ENCODE peak calls at places on chromosomes 11 and 22, in nine cellular contexts. P, C, H, S, V, W, T, U and J are unnamed samples.

GRCh38 chr11:47992959-47993820 is 12.8 kb downstream of the PTPRJ start:
- DNase-seq in V (no peak), P (no peak), U (no peak), S (no peak), T (peak), H (no peak), C (no peak), W (no peak), J (no peak)

GRCh38 chr22:21624120-21624879 is 5.5 kb downstream of the YDJC start:
- DNase-seq in V (peak), T (peak), H (peak), C (no peak), S (peak), W (no peak), P (no peak), U (no peak), J (peak)

GRCh38 chr22:26321469-26321913 is 107.6 kb upstream of the ASPHD2 start:
- DNase-seq in S (no peak), C (peak), W (peak), U (no peak), T (peak), H (no peak), P (peak), V (no peak), J (no peak)

GRCh38 chr11:61695917-61696316 is 15.7 kb downstream of the DAGLA start:
- DNase-seq in P (peak), V (peak), U (peak), C (no peak), T (peak), W (peak), S (peak), H (peak), J (no peak)

GRCh38 chr22:44807915-44808690 is 55.7 kb downstream of the ARHGAP8 start:
- DNase-seq in U (no peak), H (no peak), V (no peak), P (no peak), W (no peak), T (no peak), S (peak), C (no peak), J (peak)

GRCh38 chr11:93489841-93490240 is 53.4 kb downstream of the SMCO4 start:
- DNase-seq in T (no peak), H (no peak), U (no peak), P (no peak), V (no peak), S (no peak), W (no peak), C (no peak), J (no peak)

GRCh38 chr11:23749762-23750430 is 747.0 kb upstream of the LUZP2 start:
- DNase-seq in T (no peak), V (no peak), H (no peak), P (no peak), W (no peak), S (no peak), C (no peak), U (no peak), J (no peak)

GRCh38 chr11:14249121-14249963 is 109.6 kb downstream of the RRAS2 start:
- DNase-seq in U (peak), P (peak), W (peak), V (peak), S (peak), H (peak), T (peak), C (peak), J (peak)

GRCh38 chr11:95556342-95557151 is 233.0 kb downstream of the FAM76B start:
- DNase-seq in W (peak), T (peak), V (peak), C (peak), P (no peak), S (peak), H (no peak), U (no peak), J (no peak)

GRCh38 chr22:42270512-42271190 is at the start of gene TCF20:
- DNase-seq in C (peak), T (peak), U (peak), H (peak), S (peak), P (peak), V (peak), W (no peak), J (peak)

GRCh38 chr11:69060005-69060404 is 11.3 kb downstream of the TPCN2 start:
- DNase-seq in T (no peak), H (no peak), V (no peak), W (no peak), P (no peak), C (no peak), U (no peak), S (no peak), J (no peak)

GRCh38 chr11:19379465-19379864 is 138.7 kb upstream of the E2F8 start:
- DNase-seq in V (no peak), P (no peak), H (no peak), S (no peak), U (no peak), C (no peak), T (peak), W (no peak), J (no peak)

GRCh38 chr11:6856871-6857270 is 6.0 kb upstream of the OR10A2 start:
- DNase-seq in P (no peak), S (no peak), T (peak), H (no peak), V (peak), U (no peak), C (no peak), W (no peak), J (no peak)

GRCh38 chr22:37229012-37229804 is 14.9 kb downstream of the RAC2 start:
- DNase-seq in P (peak), H (peak), S (peak), U (no peak), C (no peak), W (peak), V (peak), T (peak), J (no peak)

GRCh38 chr11:102933627-102934026 is 21.9 kb downstream of the MMP13 start:
- DNase-seq in T (no peak), H (no peak), C (no peak), W (no peak), P (no peak), S (no peak), V (no peak), U (no peak), J (no peak)

GRCh38 chr22:36333632-36334031 is 54.1 kb downstream of the MYH9 start:
- DNase-seq in S (no peak), V (no peak), H (no peak), T (no peak), U (no peak), P (no peak), C (no peak), W (no peak), J (no peak)

GRCh38 chr11:119478711-119479285 is 55.8 kb upstream of the THY1 start:
- DNase-seq in H (no peak), S (no peak), T (no peak), P (peak), W (no peak), V (no peak), C (no peak), U (no peak), J (no peak)

GRCh38 chr11:34747261-34747660 is 126.4 kb downstream of the EHF start:
- DNase-seq in H (no peak), T (no peak), P (no peak), W (no peak), U (no peak), S (no peak), C (no peak), V (no peak), J (no peak)

GRCh38 chr11:22192289-22192641 is 620 bp upstream of the ANO5 start:
- DNase-seq in U (no peak), W (no peak), C (no peak), S (no peak), T (no peak), H (no peak), V (no peak), P (peak), J (peak)

GRCh38 chr11:7530013-7530412 is 16.2 kb downstream of the PPFIBP2 start:
- DNase-seq in W (no peak), C (no peak), U (no peak), T (no peak), H (no peak), P (no peak), S (no peak), V (no peak), J (no peak)

GRCh38 chr11:115409691-115410220 is 94.5 kb downstream of the CADM1 start:
- DNase-seq in W (no peak), U (no peak), T (no peak), V (no peak), H (no peak), S (no peak), P (no peak), C (no peak), J (peak)

GRCh38 chr22:17303840-17304779 is 65.2 kb upstream of the CECR2 start:
- DNase-seq in C (no peak), P (no peak), U (no peak), W (no peak), T (no peak), S (peak), V (no peak), H (peak), J (peak)

GRCh38 chr22:20430641-20431519 is 6.7 kb downstream of the SCARF2 start:
- DNase-seq in C (no peak), V (peak), W (no peak), H (peak), P (peak), S (peak), T (no peak), U (peak), J (peak)

GRCh38 chr11:130761560-130762220 is 154.6 kb downstream of the SNX19 start:
- DNase-seq in H (no peak), P (no peak), S (no peak), V (no peak), T (no peak), U (no peak), C (no peak), W (no peak), J (no peak)

GRCh38 chr22:22194931-22195264 is 49.7 kb upstream of the VPREB1 start:
- DNase-seq in W (no peak), C (no peak), T (no peak), V (no peak), S (no peak), P (no peak), H (no peak), U (no peak), J (no peak)

GRCh38 chr22:50611341-50612060 is 10.9 kb downstream of the MAPK8IP2 start:
- DNase-seq in V (no peak), W (no peak), C (no peak), S (no peak), H (no peak), P (no peak), T (no peak), U (no peak), J (no peak)

GRCh38 chr11:108872781-108873291 is 208.0 kb downstream of the DDX10 start:
- DNase-seq in C (no peak), U (no peak), H (no peak), V (peak), T (peak), S (no peak), P (no peak), W (no peak), J (no peak)

GRCh38 chr11:94557391-94557790 is 9.8 kb upstream of the PIWIL4 start:
- DNase-seq in U (no peak), S (no peak), P (no peak), H (no peak), T (peak), V (no peak), C (no peak), W (no peak), J (no peak)

GRCh38 chr11:61752117-61752924 is at the start of gene MYRF:
- DNase-seq in V (no peak), U (peak), P (no peak), H (peak), W (no peak), C (peak), T (no peak), S (peak), J (peak)